ENCODE peak calls at places on chromosomes 16 and 17, in seven cellular contexts. One of them, this sample, is unnamed.
A peak's percentile ranks its signal among the peaks of the same experiment; 100 is the strongest.

GRCh38 chr16:86714166-86714565 is 135.8 kb downstream of the FOXL1 start:
- DNase-seq in CD4-positive, CD25-positive, alpha-beta regulatory T cell: no peak
- DNase-seq in fibroblast of lung: peak; percentile 11
- DNase-seq in effector memory CD4-positive, alpha-beta T cell: no peak
- DNase-seq in psoas muscle: no peak
- DNase-seq in upper lobe of left lung: no peak
- DNase-seq in neural progenitor cell: peak; percentile 72
- DNase-seq in this sample: no peak

GRCh38 chr16:67844441-67844840 is 2.3 kb upstream of the NUTF2 start:
- DNase-seq in CD4-positive, CD25-positive, alpha-beta regulatory T cell: no peak
- DNase-seq in fibroblast of lung: no peak
- DNase-seq in effector memory CD4-positive, alpha-beta T cell: no peak
- DNase-seq in psoas muscle: no peak
- DNase-seq in upper lobe of left lung: no peak
- DNase-seq in neural progenitor cell: peak; percentile 50
- DNase-seq in this sample: no peak

GRCh38 chr17:60229189-60229802 is 79.5 kb downstream of the CA4 start:
- DNase-seq in CD4-positive, CD25-positive, alpha-beta regulatory T cell: no peak
- DNase-seq in fibroblast of lung: peak; percentile 34
- DNase-seq in effector memory CD4-positive, alpha-beta T cell: no peak
- DNase-seq in psoas muscle: no peak
- DNase-seq in upper lobe of left lung: no peak
- DNase-seq in neural progenitor cell: no peak
- DNase-seq in this sample: no peak

GRCh38 chr16:57889960-57890751 is 80.8 kb downstream of the CNGB1 start:
- DNase-seq in CD4-positive, CD25-positive, alpha-beta regulatory T cell: no peak
- DNase-seq in fibroblast of lung: peak; percentile 75
- DNase-seq in effector memory CD4-positive, alpha-beta T cell: no peak
- DNase-seq in psoas muscle: no peak
- DNase-seq in upper lobe of left lung: no peak
- DNase-seq in neural progenitor cell: no peak
- DNase-seq in this sample: no peak

GRCh38 chr16:64983983-64984382 is 137.9 kb downstream of the CDH11 start:
- DNase-seq in CD4-positive, CD25-positive, alpha-beta regulatory T cell: no peak
- DNase-seq in fibroblast of lung: peak; percentile 85
- DNase-seq in effector memory CD4-positive, alpha-beta T cell: no peak
- DNase-seq in psoas muscle: no peak
- DNase-seq in upper lobe of left lung: no peak
- DNase-seq in neural progenitor cell: peak; percentile 74
- DNase-seq in this sample: no peak

GRCh38 chr17:57142925-57143324 is 57.9 kb downstream of the AKAP1 start:
- DNase-seq in CD4-positive, CD25-positive, alpha-beta regulatory T cell: no peak
- DNase-seq in fibroblast of lung: peak; percentile 54
- DNase-seq in effector memory CD4-positive, alpha-beta T cell: no peak
- DNase-seq in psoas muscle: no peak
- DNase-seq in upper lobe of left lung: no peak
- DNase-seq in neural progenitor cell: no peak
- DNase-seq in this sample: no peak

GRCh38 chr16:2686912-2687507 is 4.7 kb downstream of the KCTD5 start:
- DNase-seq in CD4-positive, CD25-positive, alpha-beta regulatory T cell: no peak
- DNase-seq in fibroblast of lung: no peak
- DNase-seq in effector memory CD4-positive, alpha-beta T cell: no peak
- DNase-seq in psoas muscle: no peak
- DNase-seq in upper lobe of left lung: peak; percentile 30
- DNase-seq in neural progenitor cell: no peak
- DNase-seq in this sample: no peak

GRCh38 chr16:12611006-12611477 is 192.6 kb downstream of the CPPED1 start:
- DNase-seq in CD4-positive, CD25-positive, alpha-beta regulatory T cell: no peak
- DNase-seq in fibroblast of lung: no peak
- DNase-seq in effector memory CD4-positive, alpha-beta T cell: no peak
- DNase-seq in psoas muscle: no peak
- DNase-seq in upper lobe of left lung: no peak
- DNase-seq in neural progenitor cell: no peak
- DNase-seq in this sample: no peak

GRCh38 chr17:33657181-33657580 is 364.1 kb upstream of the ASIC2 start:
- DNase-seq in CD4-positive, CD25-positive, alpha-beta regulatory T cell: no peak
- DNase-seq in fibroblast of lung: no peak
- DNase-seq in effector memory CD4-positive, alpha-beta T cell: no peak
- DNase-seq in psoas muscle: no peak
- DNase-seq in upper lobe of left lung: no peak
- DNase-seq in neural progenitor cell: peak; percentile 54
- DNase-seq in this sample: no peak

GRCh38 chr17:56367381-56367780 is 214.1 kb downstream of the ANKFN1 start:
- DNase-seq in CD4-positive, CD25-positive, alpha-beta regulatory T cell: no peak
- DNase-seq in fibroblast of lung: no peak
- DNase-seq in effector memory CD4-positive, alpha-beta T cell: no peak
- DNase-seq in psoas muscle: no peak
- DNase-seq in upper lobe of left lung: no peak
- DNase-seq in neural progenitor cell: peak; percentile 81
- DNase-seq in this sample: no peak

GRCh38 chr16:79509221-79509631 is 91.3 kb downstream of the MAF start:
- DNase-seq in CD4-positive, CD25-positive, alpha-beta regulatory T cell: no peak
- DNase-seq in fibroblast of lung: no peak
- DNase-seq in effector memory CD4-positive, alpha-beta T cell: no peak
- DNase-seq in psoas muscle: peak; percentile 22
- DNase-seq in upper lobe of left lung: peak; percentile 32
- DNase-seq in neural progenitor cell: peak; percentile 24
- DNase-seq in this sample: no peak

GRCh38 chr17:48429638-48430586 is at the start of gene SKAP1:
- DNase-seq in CD4-positive, CD25-positive, alpha-beta regulatory T cell: peak; percentile 76
- DNase-seq in fibroblast of lung: no peak
- DNase-seq in effector memory CD4-positive, alpha-beta T cell: peak; percentile 55
- DNase-seq in psoas muscle: peak; percentile 18
- DNase-seq in upper lobe of left lung: peak; percentile 90
- DNase-seq in neural progenitor cell: peak; percentile 43
- DNase-seq in this sample: peak; percentile 74

GRCh38 chr16:56589141-56590039 is at the start of gene MT3:
- DNase-seq in CD4-positive, CD25-positive, alpha-beta regulatory T cell: peak; percentile 16
- DNase-seq in fibroblast of lung: no peak
- DNase-seq in effector memory CD4-positive, alpha-beta T cell: no peak
- DNase-seq in psoas muscle: peak; percentile 39
- DNase-seq in upper lobe of left lung: peak; percentile 84
- DNase-seq in neural progenitor cell: peak; percentile 85
- DNase-seq in this sample: peak; percentile 51

GRCh38 chr17:5011928-5012327 is 14.2 kb downstream of the KIF1C start:
- DNase-seq in CD4-positive, CD25-positive, alpha-beta regulatory T cell: no peak
- DNase-seq in fibroblast of lung: peak; percentile 17
- DNase-seq in effector memory CD4-positive, alpha-beta T cell: no peak
- DNase-seq in psoas muscle: no peak
- DNase-seq in upper lobe of left lung: no peak
- DNase-seq in neural progenitor cell: no peak
- DNase-seq in this sample: no peak

DNA sequence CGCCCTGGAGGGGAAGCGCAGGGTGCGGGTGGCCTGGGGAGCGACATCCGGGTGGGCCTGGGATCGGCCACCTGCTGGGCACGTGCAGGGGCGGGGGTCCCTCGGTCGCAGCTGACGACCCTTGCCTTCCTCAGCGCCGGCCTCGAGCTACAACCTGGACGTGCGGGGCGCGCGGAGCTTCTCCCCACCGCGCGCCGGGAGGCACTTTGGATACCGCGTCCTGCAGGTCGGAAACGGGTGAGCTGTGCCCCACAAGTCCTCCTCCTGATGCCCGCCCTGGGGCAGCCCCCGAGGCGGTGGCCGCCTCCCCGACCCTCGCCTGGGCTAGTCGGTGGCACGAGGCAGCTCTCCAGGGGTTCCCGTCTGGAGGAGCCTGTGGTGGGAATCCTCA is 1.5 kb downstream of the ITGAL start:
- DNase-seq in CD4-positive, CD25-positive, alpha-beta regulatory T cell: no peak
- DNase-seq in fibroblast of lung: no peak
- DNase-seq in effector memory CD4-positive, alpha-beta T cell: no peak
- DNase-seq in psoas muscle: no peak
- DNase-seq in upper lobe of left lung: peak; percentile 69
- DNase-seq in neural progenitor cell: no peak
- DNase-seq in this sample: no peak
- H3K4me3 ChIP-seq in CD4-positive, CD25-positive, alpha-beta regulatory T cell: peak overlapping the region; percentile 89
- H3K4me3 ChIP-seq in fibroblast of lung: no peak overlapping the region
- H3K4me3 ChIP-seq in effector memory CD4-positive, alpha-beta T cell: peak overlapping the region; percentile 51
- H3K4me3 ChIP-seq in psoas muscle: no peak overlapping the region
- H3K4me3 ChIP-seq in upper lobe of left lung: peak overlapping the region; percentile 39
- H3K4me3 ChIP-seq in neural progenitor cell: no peak overlapping the region
- H3K4me3 ChIP-seq in this sample: peak overlapping the region; percentile 91

DNA sequence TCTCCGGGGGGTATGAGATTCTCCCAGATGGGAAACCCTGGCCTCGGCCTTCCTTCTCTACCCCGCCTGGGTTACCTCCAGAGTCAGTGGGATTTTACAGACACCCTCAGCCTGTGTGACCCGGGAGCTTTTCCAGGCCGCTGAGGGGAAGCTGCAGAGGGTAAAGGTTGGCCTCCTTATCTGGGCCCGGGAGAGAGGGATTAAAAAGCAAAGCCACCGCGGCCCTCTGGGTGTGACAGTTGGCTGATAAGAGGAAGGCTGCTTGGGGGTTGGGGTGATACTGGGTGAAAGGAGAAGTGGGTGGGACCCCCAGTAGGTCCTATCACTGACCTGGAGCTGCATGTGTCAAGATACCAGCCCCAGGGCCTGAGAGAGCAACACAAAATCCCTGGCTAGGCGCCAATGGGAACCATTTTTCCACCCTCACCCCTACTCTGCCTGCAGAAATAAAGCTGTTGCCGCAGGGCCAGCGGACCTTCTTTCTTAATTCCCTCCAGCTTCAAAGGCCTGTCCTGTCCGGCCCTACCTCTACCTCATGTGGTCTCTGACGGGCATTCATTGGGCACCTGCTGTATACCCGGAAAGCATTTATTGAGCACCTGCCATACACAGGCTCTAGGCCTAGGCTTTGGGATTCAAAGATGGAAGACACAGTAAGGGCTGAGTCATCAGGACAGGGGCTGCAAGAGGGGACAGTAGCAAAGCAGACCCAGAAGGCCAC is 77.6 kb upstream of the GSE1 start:
- DNase-seq in CD4-positive, CD25-positive, alpha-beta regulatory T cell: no peak
- DNase-seq in fibroblast of lung: no peak
- DNase-seq in effector memory CD4-positive, alpha-beta T cell: no peak
- DNase-seq in psoas muscle: no peak
- DNase-seq in upper lobe of left lung: no peak
- DNase-seq in neural progenitor cell: no peak
- DNase-seq in this sample: no peak
- H3K27ac ChIP-seq in CD4-positive, CD25-positive, alpha-beta regulatory T cell: no peak overlapping the region
- H3K27ac ChIP-seq in fibroblast of lung: no peak overlapping the region
- H3K27ac ChIP-seq in effector memory CD4-positive, alpha-beta T cell: no peak overlapping the region
- H3K27ac ChIP-seq in psoas muscle: peak overlapping the region; percentile 16
- H3K27ac ChIP-seq in upper lobe of left lung: peak overlapping the region; percentile 83
- H3K27ac ChIP-seq in neural progenitor cell: no peak overlapping the region
- H3K27ac ChIP-seq in this sample: peak overlapping the region; percentile 87

DNA sequence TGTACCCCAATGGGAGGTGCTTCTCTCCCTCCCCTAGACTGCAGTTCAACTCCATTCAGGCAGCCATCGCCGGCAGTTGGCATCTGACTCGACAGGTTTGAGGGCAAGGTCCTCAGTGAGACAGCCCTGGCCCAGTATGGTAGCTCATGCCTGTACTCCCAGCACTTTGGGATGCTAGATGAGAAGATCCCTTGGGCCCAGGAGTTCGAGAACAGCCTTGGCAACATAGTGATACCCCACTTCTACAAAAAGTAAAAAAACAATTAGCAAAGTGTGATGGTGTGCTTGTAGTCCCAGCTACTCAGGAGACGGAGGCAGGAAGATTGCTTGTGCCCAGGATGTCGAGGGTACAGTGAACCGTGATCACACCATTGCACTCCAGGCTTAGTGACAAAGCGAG is 12.1 kb downstream of the VPS35L start:
- DNase-seq in CD4-positive, CD25-positive, alpha-beta regulatory T cell: no peak
- DNase-seq in fibroblast of lung: no peak
- DNase-seq in effector memory CD4-positive, alpha-beta T cell: no peak
- DNase-seq in psoas muscle: no peak
- DNase-seq in upper lobe of left lung: no peak
- DNase-seq in neural progenitor cell: no peak
- DNase-seq in this sample: no peak
- H3K36me3 ChIP-seq in CD4-positive, CD25-positive, alpha-beta regulatory T cell: peaks cover 50% of the 10 kb centered on the region
- H3K36me3 ChIP-seq in fibroblast of lung: peaks cover 6% of the 10 kb centered on the region
- H3K36me3 ChIP-seq in effector memory CD4-positive, alpha-beta T cell: peaks cover 29% of the 10 kb centered on the region
- H3K36me3 ChIP-seq in psoas muscle: peaks cover 83% of the 10 kb centered on the region
- H3K36me3 ChIP-seq in upper lobe of left lung: peaks cover 67% of the 10 kb centered on the region
- H3K36me3 ChIP-seq in neural progenitor cell: no peaks in the 10 kb centered on the region
- H3K36me3 ChIP-seq in this sample: peaks cover 6% of the 10 kb centered on the region

GRCh38 chr17:81401727-81402529 is 6.7 kb downstream of the BAHCC1 start:
- DNase-seq in CD4-positive, CD25-positive, alpha-beta regulatory T cell: no peak
- DNase-seq in fibroblast of lung: peak; percentile 51
- DNase-seq in effector memory CD4-positive, alpha-beta T cell: no peak
- DNase-seq in psoas muscle: peak; percentile 62
- DNase-seq in upper lobe of left lung: peak; percentile 77
- DNase-seq in neural progenitor cell: peak; percentile 69
- DNase-seq in this sample: no peak

GRCh38 chr17:81400154-81400938 is 5.1 kb downstream of the BAHCC1 start:
- DNase-seq in CD4-positive, CD25-positive, alpha-beta regulatory T cell: no peak
- DNase-seq in fibroblast of lung: peak; percentile 69
- DNase-seq in effector memory CD4-positive, alpha-beta T cell: no peak
- DNase-seq in psoas muscle: peak; percentile 56
- DNase-seq in upper lobe of left lung: peak; percentile 89
- DNase-seq in neural progenitor cell: peak; percentile 95
- DNase-seq in this sample: no peak

GRCh38 chr17:81399481-81400153 is 4.4 kb downstream of the BAHCC1 start:
- DNase-seq in CD4-positive, CD25-positive, alpha-beta regulatory T cell: no peak
- DNase-seq in fibroblast of lung: no peak
- DNase-seq in effector memory CD4-positive, alpha-beta T cell: no peak
- DNase-seq in psoas muscle: peak; percentile 48
- DNase-seq in upper lobe of left lung: peak; percentile 90
- DNase-seq in neural progenitor cell: no peak
- DNase-seq in this sample: no peak

GRCh38 chr17:81402530-81402941 is 7.3 kb downstream of the BAHCC1 start:
- DNase-seq in CD4-positive, CD25-positive, alpha-beta regulatory T cell: no peak
- DNase-seq in fibroblast of lung: no peak
- DNase-seq in effector memory CD4-positive, alpha-beta T cell: no peak
- DNase-seq in psoas muscle: peak; percentile 37
- DNase-seq in upper lobe of left lung: peak; percentile 60
- DNase-seq in neural progenitor cell: no peak
- DNase-seq in this sample: no peak

DNA sequence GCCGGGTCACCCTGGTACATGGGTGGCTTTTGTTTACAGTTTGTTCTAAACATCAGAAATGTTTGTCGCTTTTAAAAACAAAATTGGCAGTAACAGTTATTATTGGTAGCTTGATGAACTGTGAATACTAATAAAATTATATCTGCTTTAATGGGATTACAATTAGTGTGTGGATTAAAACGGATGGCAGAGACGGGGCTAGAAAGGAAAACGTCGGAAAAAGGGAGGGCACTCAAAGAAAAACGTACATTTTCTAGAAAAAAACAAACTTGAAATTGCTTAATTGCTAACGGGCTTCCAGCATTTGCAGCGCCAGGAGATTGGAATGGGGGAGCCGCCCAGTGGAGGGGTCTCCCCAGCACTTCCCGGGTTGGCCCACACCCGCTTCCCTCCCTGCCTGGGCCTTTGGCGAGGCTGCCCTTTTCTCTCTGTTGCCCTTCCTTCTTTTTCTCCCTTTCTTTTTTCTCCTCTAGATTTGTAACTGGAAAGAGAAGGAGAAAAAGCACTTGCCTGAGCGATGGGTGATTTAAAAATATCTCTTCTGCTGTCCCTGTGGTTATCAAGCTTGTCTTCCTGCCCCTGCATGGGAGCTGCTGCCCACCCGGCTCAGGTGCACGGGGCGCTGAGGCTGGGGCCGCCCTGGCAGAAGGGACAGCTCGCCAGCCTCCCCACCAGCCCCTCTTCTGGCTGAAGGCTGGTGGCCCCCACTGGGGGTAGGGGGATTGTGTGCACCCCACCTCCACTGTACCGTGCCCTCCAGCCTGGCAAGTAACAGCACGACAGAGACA is 5.9 kb downstream of the BAHCC1 start:
- DNase-seq in CD4-positive, CD25-positive, alpha-beta regulatory T cell: no peak
- DNase-seq in fibroblast of lung: peak; percentile 71
- DNase-seq in effector memory CD4-positive, alpha-beta T cell: no peak
- DNase-seq in psoas muscle: peak; percentile 51
- DNase-seq in upper lobe of left lung: peak; percentile 78
- DNase-seq in neural progenitor cell: no peak
- DNase-seq in this sample: no peak
- H3K4me3 ChIP-seq in CD4-positive, CD25-positive, alpha-beta regulatory T cell: no peak overlapping the region
- H3K4me3 ChIP-seq in fibroblast of lung: peak overlapping the region; percentile 62
- H3K4me3 ChIP-seq in effector memory CD4-positive, alpha-beta T cell: no peak overlapping the region
- H3K4me3 ChIP-seq in psoas muscle: peak overlapping the region; percentile 76
- H3K4me3 ChIP-seq in upper lobe of left lung: peak overlapping the region; percentile 85
- H3K4me3 ChIP-seq in neural progenitor cell: peak overlapping the region; percentile 58
- H3K4me3 ChIP-seq in this sample: no peak overlapping the region

GRCh38 chr16:35480988-35481387 is 2021.6 kb downstream of the TP53TG3F start:
- DNase-seq in CD4-positive, CD25-positive, alpha-beta regulatory T cell: no peak
- DNase-seq in fibroblast of lung: no peak
- DNase-seq in effector memory CD4-positive, alpha-beta T cell: no peak
- DNase-seq in psoas muscle: no peak
- DNase-seq in upper lobe of left lung: no peak
- DNase-seq in neural progenitor cell: no peak
- DNase-seq in this sample: no peak
- H3K27ac ChIP-seq in CD4-positive, CD25-positive, alpha-beta regulatory T cell: no peak overlapping the region
- H3K27ac ChIP-seq in fibroblast of lung: no peak overlapping the region
- H3K27ac ChIP-seq in effector memory CD4-positive, alpha-beta T cell: no peak overlapping the region
- H3K27ac ChIP-seq in psoas muscle: no peak overlapping the region
- H3K27ac ChIP-seq in upper lobe of left lung: no peak overlapping the region
- H3K27ac ChIP-seq in neural progenitor cell: no peak overlapping the region
- H3K27ac ChIP-seq in this sample: no peak overlapping the region

This sample was measured in CD8-positive, alpha-beta memory T cell.